ENCODE peak calls at places on chromosomes 6 and 20, in ten cellular contexts. B is CD8-positive, alpha-beta memory T cell; U is A673; N is stimulated activated CD4-positive, alpha-beta T cell treated with anti-CD3 and anti-CD28 coated beads, Interleukin-4, amount 100 ng/mL, for 24 hours; Z is NCI-H2081; R is astrocyte; J is OCI-M1; D is HS-5; A is left ventricle myocardium superior; Q is amygdala. V is an unnamed sample.

GRCh38 chr20:35093245-35093884 is 758 bp upstream of the TRPC4AP start:
- DNase-seq in B (no peak), R (peak; percentile 72), J (peak; percentile 58), Q (no peak), D (peak; percentile 57), A (no peak), N (peak; percentile 45), U (peak; percentile 75), Z (no peak), V (peak; percentile 46)

GRCh38 chr6:2986722-2987196 is 12.9 kb upstream of the NQO2 start:
- DNase-seq in A (no peak), R (peak; percentile 90), N (no peak), J (no peak), Z (peak; percentile 14), U (no peak), D (peak; percentile 91), Q (no peak), B (no peak), V (peak; percentile 92)

GRCh38 chr6:7991992-7992815 is 72.0 kb downstream of the BLOC1S5 start:
- DNase-seq in B (no peak), Q (no peak), U (peak; percentile 60), N (no peak), J (peak; percentile 86), A (peak; percentile 39), D (peak; percentile 79), Z (no peak), R (peak; percentile 98), V (peak; percentile 52)

GRCh38 chr6:39416026-39416425 is 93.5 kb upstream of the KCNK16 start:
- DNase-seq in Q (no peak), Z (no peak), R (no peak), B (no peak), J (no peak), A (no peak), D (no peak), U (no peak), N (no peak), V (no peak)

GRCh38 chr20:10644458-10645204 is 29.2 kb downstream of the JAG1 start:
- DNase-seq in D (no peak), U (no peak), R (no peak), B (no peak), Q (no peak), A (no peak), Z (no peak), N (no peak), J (no peak), V (no peak)

GRCh38 chr6:143805832-143806281 is 37.3 kb upstream of the LTV1 start:
- DNase-seq in J (peak; percentile 96), U (no peak), A (no peak), B (no peak), Z (no peak), D (no peak), N (no peak), R (peak; percentile 71), Q (no peak), V (no peak)

GRCh38 chr6:153024401-153025017 is 22.0 kb upstream of the MTRF1L start:
- DNase-seq in D (no peak), U (peak; percentile 72), N (peak; percentile 55), Q (no peak), R (no peak), B (no peak), Z (peak; percentile 44), J (peak; percentile 89), A (no peak), V (no peak)

GRCh38 chr6:14848019-14848418 is 397.9 kb upstream of the JARID2 start:
- DNase-seq in J (no peak), Q (no peak), R (peak; percentile 45), Z (no peak), A (no peak), U (no peak), D (no peak), N (no peak), B (no peak), V (peak; percentile 44)

GRCh38 chr6:20092071-20092566 is 120.2 kb downstream of the MBOAT1 start:
- DNase-seq in U (peak; percentile 69), B (no peak), R (peak; percentile 34), D (peak; percentile 32), N (no peak), Q (no peak), Z (peak; percentile 27), A (no peak), J (peak; percentile 85), V (peak; percentile 17)

GRCh38 chr6:134247271-134247833 is 70.6 kb downstream of the SGK1 start:
- DNase-seq in J (no peak), D (no peak), Q (no peak), N (peak; percentile 74), A (no peak), Z (peak; percentile 3), U (no peak), B (peak; percentile 51), R (no peak), V (no peak)

GRCh38 chr6:52124126-52125121 is 37.0 kb upstream of the PKHD1 start:
- DNase-seq in U (no peak), Z (no peak), D (no peak), R (no peak), B (no peak), N (no peak), J (no peak), A (no peak), Q (no peak), V (no peak)

GRCh38 chr6:24205020-24205492 is 79.0 kb downstream of the NRSN1 start:
- DNase-seq in R (peak; percentile 12), Z (peak; percentile 36), N (peak; percentile 6), A (no peak), J (peak; percentile 61), B (no peak), U (peak; percentile 68), Q (no peak), D (peak; percentile 31), V (no peak)

GRCh38 chr6:40409716-40410397 is 177.3 kb downstream of the LRFN2 start:
- DNase-seq in D (no peak), U (peak; percentile 69), R (no peak), N (no peak), Q (no peak), B (no peak), Z (no peak), A (no peak), J (no peak), V (no peak)

GRCh38 chr6:3696525-3696924 is 55.0 kb downstream of the PXDC1 start:
- DNase-seq in J (no peak), Q (no peak), R (peak; percentile 38), A (no peak), D (no peak), U (no peak), N (no peak), B (no peak), Z (no peak), V (no peak)

GRCh38 chr6:157859775-157860504 is 36.9 kb downstream of the SNX9 start:
- DNase-seq in A (no peak), B (no peak), J (no peak), U (no peak), Z (no peak), Q (no peak), D (no peak), R (no peak), N (no peak), V (no peak)

GRCh38 chr6:17419189-17419575 is 25.8 kb downstream of the CAP2 start:
- DNase-seq in Q (no peak), B (no peak), D (no peak), J (no peak), A (no peak), U (no peak), R (no peak), Z (no peak), N (no peak), V (no peak)

GRCh38 chr20:325889-326644 is 715 bp downstream of the SOX12 start:
- DNase-seq in Q (peak; percentile 53), R (peak; percentile 42), U (peak; percentile 83), N (peak; percentile 47), Z (peak; percentile 48), A (peak; percentile 84), D (no peak), J (peak; percentile 84), B (peak; percentile 27), V (no peak)